ENCODE peak calls at places on chromosomes 6 and 20, in ten cellular contexts. A, Y, J, D, V, I, P, L, G and Z are unnamed samples. For H3K4me1, H3K27me3 and H3K9me3, the result is how much of the 10 kb centered on the place peaks cover.

GRCh38 chr6:46014511-46015118 is 1.0 kb downstream of the CLIC5 start:
- DNase-seq in A (no peak), Y (peak), J (no peak), D (no peak), V (peak), I (no peak), P (no peak), L (no peak), G (peak), Z (no peak)

GRCh38 chr6:157510329-157511188 is 129.6 kb downstream of the ZDHHC14 start:
- DNase-seq in A (no peak), Y (peak), J (no peak), D (no peak), V (peak), I (no peak), P (no peak), L (no peak), G (no peak), Z (no peak)

GRCh38 chr6:47434372-47435253 is 43.0 kb upstream of the CD2AP start:
- DNase-seq in A (no peak), Y (no peak), J (no peak), D (no peak), V (no peak), I (no peak), P (no peak), L (no peak), G (no peak), Z (no peak)

GRCh38 chr6:21098744-21099143 is 494.8 kb upstream of the SOX4 start:
- DNase-seq in A (no peak), Y (no peak), J (peak), D (no peak), V (no peak), I (no peak), P (no peak), L (no peak), G (no peak), Z (no peak)

GRCh38 chr20:63007472-63007721 is 633 bp upstream of the BHLHE23 start:
- DNase-seq in A (no peak), Y (no peak), J (no peak), D (no peak), V (no peak), I (no peak), P (no peak), L (no peak), G (no peak), Z (no peak)

GRCh38 chr6:147105786-147106185 is 98.4 kb upstream of the STXBP5 start:
- DNase-seq in A (no peak), Y (no peak), J (no peak), D (no peak), V (no peak), I (no peak), P (no peak), L (no peak), G (no peak), Z (no peak)

GRCh38 chr20:34709836-34710567 is 5.9 kb downstream of the TP53INP2 start:
- DNase-seq in A (peak), Y (peak), J (peak), D (peak), V (no peak), I (peak), P (peak), L (peak), G (peak), Z (peak)

GRCh38 chr20:51420111-51420510 is 122.4 kb downstream of the NFATC2 start:
- DNase-seq in A (peak), Y (no peak), J (no peak), D (no peak), V (no peak), I (no peak), P (peak), L (no peak), G (no peak), Z (no peak)

GRCh38 chr6:26401987-26402658 is at the start of gene BTN3A1:
- DNase-seq in A (peak), Y (no peak), J (peak), D (peak), V (peak), I (peak), P (peak), L (no peak), G (peak), Z (no peak)

GRCh38 chr6:74606488-74607135 is 599.2 kb downstream of the COL12A1 start:
- DNase-seq in A (peak), Y (no peak), J (no peak), D (no peak), V (no peak), I (no peak), P (peak), L (no peak), G (no peak), Z (no peak)

GRCh38 chr6:121652726-121653623 is 217.5 kb downstream of the GJA1 start:
- DNase-seq in A (peak), Y (no peak), J (no peak), D (no peak), V (no peak), I (peak), P (peak), L (no peak), G (no peak), Z (no peak)

GRCh38 chr6:106534564-106534982 is 94.7 kb downstream of the RTN4IP1 start:
- DNase-seq in A (no peak), Y (no peak), J (no peak), D (no peak), V (peak), I (no peak), P (no peak), L (no peak), G (no peak), Z (no peak)

GRCh38 chr6:77151241-77151640 is 312.1 kb downstream of the HTR1B start:
- DNase-seq in A (no peak), Y (no peak), J (no peak), D (no peak), V (no peak), I (no peak), P (no peak), L (no peak), G (no peak), Z (no peak)

GRCh38 chr6:75402296-75402695 is 91.3 kb downstream of the FILIP1 start:
- DNase-seq in A (peak), Y (no peak), J (no peak), D (peak), V (no peak), I (no peak), P (peak), L (no peak), G (peak), Z (no peak)

GRCh38 chr20:1423625-1424106 is 30.8 kb upstream of the FKBP1A start:
- DNase-seq in A (peak), Y (no peak), J (peak), D (no peak), V (peak), I (no peak), P (peak), L (no peak), G (no peak), Z (peak)

GRCh38 chr6:157047951-157048350 is 270.8 kb downstream of the ARID1B start:
- DNase-seq in A (peak), Y (no peak), J (no peak), D (no peak), V (no peak), I (no peak), P (no peak), L (no peak), G (no peak), Z (no peak)

GRCh38 chr6:111823831-111824607 is 49.2 kb downstream of the FYN start:
- DNase-seq in A (peak), Y (no peak), J (no peak), D (no peak), V (no peak), I (no peak), P (peak), L (no peak), G (no peak), Z (no peak)

GRCh38 chr6:61217714-61218113 is 1068.3 kb downstream of the KHDRBS2 start:
- DNase-seq in A (no peak), Y (no peak), J (no peak), D (no peak), V (no peak), I (no peak), P (no peak), L (no peak), G (no peak), Z (no peak)

GRCh38 chr6:33375143-33375649 is 16.4 kb upstream of the KIFC1 start:
- DNase-seq in A (peak), Y (no peak), J (no peak), D (no peak), V (no peak), I (peak), P (peak), L (peak), G (peak), Z (no peak)

GRCh38 chr20:64011366-64011779 is 24.6 kb upstream of the C20orf204 start:
- DNase-seq in A (no peak), Y (no peak), J (no peak), D (no peak), V (peak), I (no peak), P (no peak), L (no peak), G (no peak), Z (no peak)

GRCh38 chr6:47343631-47344421 is 34.1 kb upstream of the TNFRSF21 start:
- DNase-seq in A (no peak), Y (no peak), J (no peak), D (no peak), V (no peak), I (no peak), P (no peak), L (no peak), G (no peak), Z (no peak)

GRCh38 chr20:52655365-52655764 is 316.8 kb upstream of the TSHZ2 start:
- DNase-seq in A (no peak), Y (no peak), J (no peak), D (no peak), V (no peak), I (no peak), P (no peak), L (no peak), G (no peak), Z (no peak)

GRCh38 chr6:130482645-130483390 is 117.0 kb downstream of the TMEM200A start:
- DNase-seq in A (peak), Y (no peak), J (no peak), D (no peak), V (peak), I (no peak), P (peak), L (no peak), G (no peak), Z (no peak)

GRCh38 chr6:7240351-7240750 is 72.6 kb downstream of the SSR1 start:
- DNase-seq in A (no peak), Y (no peak), J (no peak), D (no peak), V (no peak), I (no peak), P (no peak), L (no peak), G (no peak), Z (no peak)

DNA sequence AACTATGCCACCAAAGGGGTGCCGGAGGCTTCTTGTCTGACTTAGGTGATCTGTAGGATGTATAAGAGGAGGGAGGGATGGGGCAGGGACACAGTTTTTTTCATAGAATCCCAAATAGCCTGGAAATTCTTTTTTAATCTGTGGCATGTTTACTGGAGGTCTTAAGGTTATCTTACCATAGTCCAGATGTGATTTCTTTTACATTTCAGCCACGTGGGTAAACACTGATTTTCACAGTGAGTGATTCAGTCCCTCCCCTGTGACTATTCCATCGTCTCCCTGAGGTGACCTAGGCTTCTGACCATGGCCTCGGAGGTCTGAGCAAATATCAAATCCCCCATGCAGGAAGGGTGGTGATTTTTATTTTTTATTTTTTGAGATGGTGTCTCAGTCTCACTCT is 67.7 kb downstream of the AKAP12 start:
- DNase-seq in A (no peak), Y (no peak), J (no peak), D (no peak), V (no peak), I (no peak), P (no peak), L (no peak), G (no peak), Z (no peak)
- H3K4me1 ChIP-seq in A (under half), Y (under half), J (under half), D (under half), V (under half), I (under half), P (under half), L (under half), G (under half), Z (under half)

GRCh38 chr20:2807019-2807418 is 6.6 kb upstream of the CPXM1 start:
- DNase-seq in A (no peak), Y (peak), J (no peak), D (no peak), V (no peak), I (no peak), P (no peak), L (no peak), G (no peak), Z (no peak)
- H3K27me3 ChIP-seq in A (under half), Y (under half), J (under half), D (under half), V (under half), I (under half), P (under half), L (under half), G (under half), Z (under half)

DNA sequence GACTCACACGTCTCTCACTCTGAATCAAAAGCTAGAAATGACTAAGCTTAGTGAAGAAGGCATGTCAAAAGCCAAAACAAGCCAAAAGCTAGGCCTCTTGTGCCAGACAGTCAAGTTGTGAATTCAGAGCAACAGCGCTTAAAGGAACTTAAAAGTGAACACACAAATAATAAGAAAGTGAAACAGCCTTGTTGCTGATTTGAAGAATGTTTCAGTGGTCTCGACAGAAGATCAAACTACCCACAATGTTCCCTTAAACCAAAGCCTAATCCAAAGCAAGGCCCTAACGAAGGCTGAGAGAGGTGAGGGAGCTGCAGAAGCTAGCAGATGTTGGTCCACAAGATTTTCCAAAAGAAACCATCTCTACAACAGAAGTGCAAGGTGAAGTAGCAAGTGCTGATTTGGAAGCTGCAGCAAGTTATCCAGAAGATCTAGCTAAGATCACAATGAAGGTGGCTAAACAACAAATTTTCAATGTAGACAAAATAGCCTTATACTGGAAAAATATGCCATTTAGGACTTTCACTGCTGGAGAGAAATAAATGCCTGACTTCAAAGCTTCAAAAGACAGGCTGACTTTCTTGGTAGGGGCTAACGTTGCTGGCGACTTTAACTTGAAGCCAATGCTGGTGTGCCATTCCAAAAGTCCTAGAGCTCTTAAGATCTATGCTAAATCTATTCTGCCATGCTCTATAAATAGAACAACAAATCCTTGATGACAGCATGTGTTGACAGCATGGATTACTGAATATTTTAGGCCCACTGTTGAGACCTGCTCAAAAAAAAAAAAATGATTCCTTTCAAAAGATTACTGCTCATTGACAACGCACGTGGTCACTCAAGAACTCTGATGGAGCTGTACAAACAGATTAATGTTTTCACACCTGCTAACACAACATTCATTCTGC is 40.3 kb downstream of the SEC63 start:
- DNase-seq in A (no peak), Y (no peak), J (no peak), D (no peak), V (peak), I (no peak), P (no peak), L (no peak), G (no peak), Z (peak)
- H3K9me3 ChIP-seq in A (under half), Y (under half), J (half or more), D (under half), V (under half), I (under half), P (under half), L (under half), G (under half), Z (half or more)

DNA sequence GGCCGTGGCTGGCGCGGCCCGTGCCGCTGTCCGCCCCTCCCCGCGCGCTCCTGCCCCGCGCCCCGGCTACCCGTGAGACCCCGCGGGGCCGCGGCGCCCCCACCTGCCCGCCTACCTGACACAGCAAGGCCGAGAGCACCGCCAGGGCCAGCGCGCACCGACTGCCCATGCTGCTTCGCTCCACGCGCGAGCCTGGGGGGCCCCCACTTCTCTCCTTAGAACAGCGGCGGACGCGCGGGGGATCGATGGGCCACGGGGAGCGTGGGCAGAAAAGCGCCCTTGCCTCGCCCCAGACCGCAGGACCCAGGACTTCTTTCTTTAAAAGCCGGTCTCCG is 940 bp downstream of the DLL1 start:
- DNase-seq in A (no peak), Y (peak), J (no peak), D (peak), V (no peak), I (peak), P (no peak), L (no peak), G (no peak), Z (no peak)
- H3K4me1 ChIP-seq in A (under half), Y (half or more), J (half or more), D (under half), V (under half), I (under half), P (under half), L (under half), G (under half), Z (under half)

GRCh38 chr20:38727602-38728236 is 3.4 kb downstream of the SLC32A1 start:
- DNase-seq in A (no peak), Y (peak), J (no peak), D (no peak), V (peak), I (no peak), P (no peak), L (no peak), G (no peak), Z (no peak)
- H3K27me3 ChIP-seq in A (half or more), Y (half or more), J (half or more), D (under half), V (under half), I (half or more), P (half or more), L (half or more), G (half or more), Z (half or more)

GRCh38 chr6:166055801-166056200 is 111.8 kb downstream of the TBXT start:
- DNase-seq in A (no peak), Y (no peak), J (no peak), D (no peak), V (no peak), I (no peak), P (no peak), L (no peak), G (no peak), Z (no peak)
- H3K9me3 ChIP-seq in A (under half), Y (under half), J (under half), D (under half), V (under half), I (under half), P (under half), L (under half), G (under half), Z (under half)

GRCh38 chr6:166379800-166380199 is 2.9 kb downstream of the MPC1 start:
- DNase-seq in A (no peak), Y (no peak), J (no peak), D (no peak), V (no peak), I (no peak), P (no peak), L (no peak), G (no peak), Z (no peak)

GRCh38 chr6:166379103-166379586 is 3.6 kb downstream of the MPC1 start:
- DNase-seq in A (no peak), Y (no peak), J (no peak), D (no peak), V (no peak), I (no peak), P (no peak), L (no peak), G (no peak), Z (no peak)

GRCh38 chr6:166369741-166370140 is 13.0 kb downstream of the MPC1 start:
- DNase-seq in A (no peak), Y (no peak), J (no peak), D (no peak), V (no peak), I (no peak), P (no peak), L (no peak), G (no peak), Z (no peak)

GRCh38 chr6:166370489-166370888 is 12.3 kb downstream of the MPC1 start:
- DNase-seq in A (no peak), Y (no peak), J (no peak), D (no peak), V (no peak), I (no peak), P (no peak), L (no peak), G (no peak), Z (no peak)

DNA sequence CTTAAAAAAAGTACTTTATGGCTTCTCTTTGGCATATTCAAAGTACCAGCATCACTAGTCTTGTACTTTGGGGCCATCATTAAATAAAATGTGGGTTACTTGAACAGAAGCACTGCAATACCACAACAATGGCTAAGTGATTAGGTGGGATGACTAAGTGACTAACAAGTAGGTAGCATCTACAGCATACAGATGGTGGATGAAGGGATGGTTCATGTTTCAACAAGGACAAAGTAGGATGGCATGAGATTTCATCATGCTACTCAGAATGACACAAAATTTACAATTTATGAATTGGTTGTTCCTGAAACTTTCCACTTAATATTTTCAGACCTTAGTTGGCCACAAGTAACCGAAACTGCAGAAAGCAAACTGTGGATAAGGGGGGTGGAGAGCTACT is 7.7 kb downstream of the MPC1 start:
- DNase-seq in A (no peak), Y (no peak), J (no peak), D (no peak), V (no peak), I (no peak), P (no peak), L (no peak), G (no peak), Z (no peak)
- H3K4me1 ChIP-seq in A (under half), Y (under half), J (under half), D (under half), V (under half), I (under half), P (under half), L (under half), G (under half), Z (under half)

GRCh38 chr6:10424005-10424404 is 9.1 kb upstream of the TFAP2A start:
- DNase-seq in A (no peak), Y (no peak), J (no peak), D (no peak), V (no peak), I (no peak), P (no peak), L (no peak), G (no peak), Z (no peak)
- H3K27me3 ChIP-seq in A (half or more), Y (half or more), J (half or more), D (under half), V (under half), I (half or more), P (under half), L (under half), G (under half), Z (half or more)

GRCh38 chr6:164273491-164273890 is 859.0 kb downstream of the QKI start:
- DNase-seq in A (no peak), Y (no peak), J (no peak), D (no peak), V (no peak), I (no peak), P (no peak), L (no peak), G (no peak), Z (no peak)

GRCh38 chr6:164276211-164276610 is 861.7 kb downstream of the QKI start:
- DNase-seq in A (no peak), Y (no peak), J (no peak), D (no peak), V (no peak), I (no peak), P (no peak), L (no peak), G (no peak), Z (no peak)

GRCh38 chr6:164275773-164276172 is 861.3 kb downstream of the QKI start:
- DNase-seq in A (no peak), Y (no peak), J (no peak), D (no peak), V (no peak), I (no peak), P (no peak), L (no peak), G (no peak), Z (no peak)

DNA sequence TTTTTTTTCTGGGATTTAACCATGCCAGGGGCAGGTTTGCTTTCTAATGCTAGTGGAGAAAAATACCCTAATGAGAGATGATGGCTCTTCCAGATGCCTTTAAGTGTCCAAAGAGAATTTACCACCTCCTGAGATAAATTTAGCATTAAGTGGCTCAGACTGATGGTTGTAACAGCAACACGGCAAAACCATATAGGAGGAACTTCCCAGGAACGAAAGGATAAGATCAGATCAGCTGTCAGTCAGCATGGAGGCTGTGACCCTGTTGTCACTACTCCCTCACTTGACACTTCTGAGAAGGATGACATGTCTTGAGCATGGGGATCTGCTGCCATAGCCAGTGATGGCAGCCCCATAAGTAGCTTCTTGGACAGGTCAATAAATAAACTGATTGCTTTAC is 860.0 kb downstream of the QKI start:
- DNase-seq in A (no peak), Y (no peak), J (no peak), D (no peak), V (no peak), I (no peak), P (no peak), L (no peak), G (no peak), Z (no peak)
- H3K9me3 ChIP-seq in A (under half), Y (under half), J (under half), D (under half), V (under half), I (under half), P (under half), L (under half), G (under half), Z (under half)